ENCODE peak calls at places on chromosome 9, in eight cellular contexts. One of them, this sample, is unnamed.
A peak's percentile ranks its signal among the peaks of the same experiment; 100 is the strongest.

GRCh38 chr9:34185778-34186551 is 7.1 kb downstream of the UBAP1 start:
- DNase-seq in right atrium auricular region: peak; percentile 66
- DNase-seq in AG08395: peak; percentile 87
- DNase-seq in progenitor cell of endocrine pancreas: no peak
- DNase-seq in GM20000: peak; percentile 54
- DNase-seq in H9: no peak
- DNase-seq in foreskin fibroblast: peak; percentile 78
- DNase-seq in nephron progenitor cell: no peak
- DNase-seq in this sample: peak; percentile 92

GRCh38 chr9:21443849-21444625 is 3.8 kb downstream of the IFNA1 start:
- DNase-seq in right atrium auricular region: no peak
- DNase-seq in progenitor cell of endocrine pancreas: no peak
- DNase-seq in AG08395: no peak
- DNase-seq in nephron progenitor cell: no peak
- DNase-seq in H9: no peak
- DNase-seq in GM20000: peak; percentile 19
- DNase-seq in foreskin fibroblast: no peak
- DNase-seq in this sample: no peak

GRCh38 chr9:17394868-17395488 is 183.9 kb upstream of the SH3GL2 start:
- DNase-seq in AG08395: no peak
- DNase-seq in H9: peak; percentile 40
- DNase-seq in progenitor cell of endocrine pancreas: no peak
- DNase-seq in nephron progenitor cell: no peak
- DNase-seq in foreskin fibroblast: no peak
- DNase-seq in GM20000: no peak
- DNase-seq in right atrium auricular region: no peak
- DNase-seq in this sample: no peak

GRCh38 chr9:133246507-133247390 is 28.3 kb downstream of the ABO start:
- DNase-seq in nephron progenitor cell: no peak
- DNase-seq in AG08395: no peak
- DNase-seq in GM20000: no peak
- DNase-seq in right atrium auricular region: no peak
- DNase-seq in progenitor cell of endocrine pancreas: no peak
- DNase-seq in foreskin fibroblast: no peak
- DNase-seq in H9: peak; percentile 28
- DNase-seq in this sample: no peak

GRCh38 chr9:121133104-121133816 is 58.5 kb downstream of the CNTRL start:
- DNase-seq in nephron progenitor cell: peak; percentile 27
- DNase-seq in AG08395: no peak
- DNase-seq in foreskin fibroblast: no peak
- DNase-seq in H9: peak; percentile 83
- DNase-seq in progenitor cell of endocrine pancreas: peak; percentile 18
- DNase-seq in right atrium auricular region: no peak
- DNase-seq in GM20000: no peak
- DNase-seq in this sample: no peak

GRCh38 chr9:129513856-129514496 is 106.9 kb downstream of the C9orf50 start:
- DNase-seq in progenitor cell of endocrine pancreas: no peak
- DNase-seq in nephron progenitor cell: no peak
- DNase-seq in right atrium auricular region: no peak
- DNase-seq in foreskin fibroblast: no peak
- DNase-seq in H9: no peak
- DNase-seq in GM20000: no peak
- DNase-seq in AG08395: no peak
- DNase-seq in this sample: no peak

GRCh38 chr9:113479150-113479761 is 15.7 kb downstream of the RGS3 start:
- DNase-seq in progenitor cell of endocrine pancreas: no peak
- DNase-seq in foreskin fibroblast: no peak
- DNase-seq in nephron progenitor cell: no peak
- DNase-seq in H9: no peak
- DNase-seq in AG08395: no peak
- DNase-seq in GM20000: no peak
- DNase-seq in right atrium auricular region: no peak
- DNase-seq in this sample: no peak

GRCh38 chr9:76451234-76451633 is 7.7 kb upstream of the GCNT1 start:
- DNase-seq in foreskin fibroblast: peak; percentile 84
- DNase-seq in H9: no peak
- DNase-seq in AG08395: peak; percentile 81
- DNase-seq in progenitor cell of endocrine pancreas: no peak
- DNase-seq in nephron progenitor cell: no peak
- DNase-seq in right atrium auricular region: no peak
- DNase-seq in GM20000: no peak
- DNase-seq in this sample: peak; percentile 48

GRCh38 chr9:110283736-110284135 is 27.4 kb upstream of the TXN start:
- DNase-seq in H9: no peak
- DNase-seq in nephron progenitor cell: no peak
- DNase-seq in progenitor cell of endocrine pancreas: no peak
- DNase-seq in right atrium auricular region: no peak
- DNase-seq in AG08395: no peak
- DNase-seq in GM20000: no peak
- DNase-seq in foreskin fibroblast: no peak
- DNase-seq in this sample: no peak

GRCh38 chr9:81497096-81497495 is 192.3 kb downstream of the TLE1 start:
- DNase-seq in progenitor cell of endocrine pancreas: no peak
- DNase-seq in H9: no peak
- DNase-seq in GM20000: no peak
- DNase-seq in foreskin fibroblast: no peak
- DNase-seq in nephron progenitor cell: no peak
- DNase-seq in AG08395: no peak
- DNase-seq in right atrium auricular region: no peak
- DNase-seq in this sample: no peak

GRCh38 chr9:97277953-97278352 is 29.5 kb upstream of the CCDC180 start:
- DNase-seq in nephron progenitor cell: no peak
- DNase-seq in H9: no peak
- DNase-seq in AG08395: no peak
- DNase-seq in GM20000: no peak
- DNase-seq in right atrium auricular region: no peak
- DNase-seq in progenitor cell of endocrine pancreas: no peak
- DNase-seq in foreskin fibroblast: no peak
- DNase-seq in this sample: no peak

GRCh38 chr9:134346151-134346550 is 19.9 kb downstream of the RXRA start:
- DNase-seq in foreskin fibroblast: peak; percentile 52
- DNase-seq in nephron progenitor cell: no peak
- DNase-seq in progenitor cell of endocrine pancreas: no peak
- DNase-seq in right atrium auricular region: no peak
- DNase-seq in GM20000: no peak
- DNase-seq in AG08395: peak; percentile 82
- DNase-seq in H9: no peak
- DNase-seq in this sample: no peak

GRCh38 chr9:93670208-93671029 is 94.0 kb downstream of the PHF2 start:
- DNase-seq in GM20000: no peak
- DNase-seq in AG08395: peak; percentile 54
- DNase-seq in H9: peak; percentile 19
- DNase-seq in nephron progenitor cell: peak; percentile 41
- DNase-seq in right atrium auricular region: peak; percentile 51
- DNase-seq in progenitor cell of endocrine pancreas: peak; percentile 5
- DNase-seq in foreskin fibroblast: no peak
- DNase-seq in this sample: no peak

GRCh38 chr9:119533509-119533908 is 164.3 kb upstream of the BRINP1 start:
- DNase-seq in foreskin fibroblast: no peak
- DNase-seq in right atrium auricular region: no peak
- DNase-seq in AG08395: no peak
- DNase-seq in H9: no peak
- DNase-seq in progenitor cell of endocrine pancreas: no peak
- DNase-seq in GM20000: no peak
- DNase-seq in nephron progenitor cell: peak; percentile 50
- DNase-seq in this sample: no peak

GRCh38 chr9:123275381-123275780 is 7.0 kb upstream of the STRBP start:
- DNase-seq in progenitor cell of endocrine pancreas: no peak
- DNase-seq in GM20000: no peak
- DNase-seq in nephron progenitor cell: no peak
- DNase-seq in foreskin fibroblast: no peak
- DNase-seq in H9: no peak
- DNase-seq in AG08395: no peak
- DNase-seq in right atrium auricular region: no peak
- DNase-seq in this sample: no peak

This sample was measured in AG09309.